ENCODE peak calls at places on chromosomes 4 and X, in five cellular contexts. V is neuronal stem cell, J is IMR-90, X is fibroblast of lung, L is GM23248. K is an unnamed sample.

GRCh38 chr4:154595807-154596206 is 5.3 kb upstream of the FGA start:
- DNase-seq in V (no peak), J (no peak), X (peak), L (no peak), K (peak)

GRCh38 chrX:39398215-39398972 is 597.1 kb downstream of the MID1IP1 start:
- DNase-seq in V (no peak), J (no peak), X (no peak), L (no peak), K (no peak)

GRCh38 chrX:22922961-22923360 is 76.8 kb upstream of the DDX53 start:
- DNase-seq in V (no peak), J (peak), X (peak), L (peak), K (peak)

GRCh38 chr4:10623241-10623640 is 61.3 kb downstream of the CLNK start:
- DNase-seq in V (no peak), J (peak), X (peak), L (peak), K (peak)

GRCh38 chr4:42515156-42515884 is 118.0 kb downstream of the SHISA3 start:
- DNase-seq in V (no peak), J (peak), X (peak), L (peak), K (no peak)

GRCh38 chr4:99856166-99856565 is 38.1 kb downstream of the LAMTOR3 start:
- DNase-seq in V (no peak), J (peak), X (peak), L (peak), K (peak)

GRCh38 chrX:66674506-66674905 is 35.6 kb upstream of the EDA2R start:
- DNase-seq in V (no peak), J (no peak), X (no peak), L (no peak), K (no peak)

GRCh38 chr4:1330761-1331590 is 16.0 kb upstream of the UVSSA start:
- DNase-seq in V (no peak), J (no peak), X (no peak), L (no peak), K (no peak)

DNA sequence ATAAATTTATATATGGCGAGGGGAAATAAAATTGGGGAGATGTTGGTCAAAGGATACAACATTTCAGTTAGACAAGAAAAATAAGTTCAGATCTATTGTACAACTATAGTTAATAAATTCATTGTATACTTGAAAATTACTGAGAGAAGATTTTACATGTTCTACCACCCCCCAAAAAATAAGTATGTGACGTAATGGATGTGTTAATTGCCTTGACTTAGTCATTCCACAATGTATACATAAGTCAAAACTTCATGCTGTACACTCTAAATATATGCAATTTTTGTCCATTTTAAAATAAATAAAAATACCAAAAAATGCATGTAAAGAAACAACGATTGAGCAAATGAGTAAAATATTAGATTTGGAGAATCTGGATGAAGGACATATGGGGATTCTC is 1.8 kb downstream of the USP11 start:
- DNase-seq in V (no peak), J (peak), X (no peak), L (peak), K (peak)
- H3K9ac ChIP-seq in V (no peak), J (no peak), X (no peak), L (peak), K (peak)

DNA sequence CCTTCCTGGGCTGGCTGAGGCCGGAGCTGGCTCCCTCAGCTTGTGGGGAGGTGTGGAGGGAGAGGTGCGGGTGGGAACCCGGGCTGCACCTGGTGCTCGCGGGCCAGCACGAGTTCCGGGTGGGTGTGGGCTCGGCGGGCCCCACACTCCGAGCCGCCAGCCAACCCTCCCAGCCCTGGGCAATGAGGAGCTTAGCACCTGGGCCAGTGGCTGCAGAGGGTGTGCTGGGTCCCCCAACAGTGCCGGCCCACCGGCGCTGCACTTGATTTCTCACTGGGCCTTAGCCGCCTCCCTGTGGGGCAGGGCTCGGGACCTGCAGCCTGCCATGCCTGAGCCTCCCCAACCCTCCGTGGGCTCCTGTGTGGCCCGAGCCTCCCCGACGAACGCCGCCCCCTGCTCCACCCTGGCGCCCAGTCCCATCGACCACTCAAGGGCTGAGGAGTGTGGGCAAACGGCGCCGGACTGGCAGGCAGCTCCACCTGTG is 182.7 kb upstream of the PAQR3 start:
- DNase-seq in V (no peak), J (no peak), X (no peak), L (no peak), K (no peak)
- H2AFZ ChIP-seq in V (no peak), J (no peak), X (no peak), L (no peak), K (no peak)

DNA sequence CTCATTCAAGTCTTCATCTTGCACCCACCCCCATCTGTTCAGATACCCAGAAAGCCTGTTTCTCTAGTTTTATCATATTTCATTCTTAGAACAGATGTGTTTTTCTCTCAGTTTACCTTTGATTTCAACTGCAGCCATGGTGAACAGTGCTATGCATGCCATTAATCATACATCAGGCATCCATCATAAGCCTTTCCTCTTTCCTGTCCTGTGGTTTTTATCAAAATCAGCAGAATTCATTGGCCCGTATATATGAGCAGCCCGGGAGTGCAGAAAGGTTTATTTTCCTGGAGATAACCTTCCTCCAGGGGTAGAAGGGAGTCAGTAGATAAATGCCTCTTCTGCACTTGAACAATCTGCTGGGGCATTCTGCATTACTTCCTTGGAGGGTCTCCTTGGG is 65.7 kb downstream of the IL21 start:
- DNase-seq in V (no peak), J (no peak), X (no peak), L (no peak), K (no peak)
- H3K9ac ChIP-seq in V (no peak), J (no peak), X (no peak), L (no peak), K (no peak)

GRCh38 chr4:57043304-57044251 is 64.9 kb downstream of the POLR2B start:
- DNase-seq in V (no peak), J (peak), X (peak), L (peak), K (no peak)
- H2AFZ ChIP-seq in V (no peak), J (peak), X (no peak), L (no peak), K (peak)

GRCh38 chrX:154366666-154367055 is 7.8 kb downstream of the FLNA start:
- DNase-seq in V (no peak), J (no peak), X (no peak), L (peak), K (no peak)
- H3K9ac ChIP-seq in V (peak), J (peak), X (no peak), L (peak), K (peak)

GRCh38 chr4:8198906-8199593 is at the start of gene SH3TC1:
- DNase-seq in V (no peak), J (peak), X (peak), L (peak), K (peak)
- H2AFZ ChIP-seq in V (peak), J (peak), X (peak), L (peak), K (peak)

DNA sequence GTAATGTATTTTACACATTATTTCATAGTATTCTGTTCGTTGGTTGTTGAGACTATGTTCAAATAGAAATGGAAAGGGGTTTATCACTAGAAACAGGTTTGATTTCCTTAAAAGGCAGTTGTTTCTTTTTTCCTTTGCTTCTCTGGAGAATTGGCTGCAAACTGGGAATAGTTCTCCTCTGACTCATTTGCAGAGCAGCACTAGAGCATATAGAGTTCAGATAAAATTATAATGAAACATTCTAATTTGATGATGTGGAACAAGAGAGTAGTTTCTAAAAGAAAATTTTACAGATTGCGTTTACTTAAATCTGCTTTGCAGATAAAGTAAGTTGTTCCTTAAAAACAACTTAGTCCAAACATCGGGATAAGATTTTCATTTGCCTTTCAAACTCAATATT is 29.7 kb downstream of the SYNPO2 start:
- DNase-seq in V (no peak), J (peak), X (peak), L (peak), K (peak)
- H3K9ac ChIP-seq in V (no peak), J (no peak), X (no peak), L (no peak), K (no peak)

GRCh38 chrX:104329731-104330130 is 75.0 kb upstream of the ESX1 start:
- DNase-seq in V (no peak), J (no peak), X (no peak), L (no peak), K (no peak)
- H2AFZ ChIP-seq in V (no peak), J (no peak), X (no peak), L (no peak), K (peak)

DNA sequence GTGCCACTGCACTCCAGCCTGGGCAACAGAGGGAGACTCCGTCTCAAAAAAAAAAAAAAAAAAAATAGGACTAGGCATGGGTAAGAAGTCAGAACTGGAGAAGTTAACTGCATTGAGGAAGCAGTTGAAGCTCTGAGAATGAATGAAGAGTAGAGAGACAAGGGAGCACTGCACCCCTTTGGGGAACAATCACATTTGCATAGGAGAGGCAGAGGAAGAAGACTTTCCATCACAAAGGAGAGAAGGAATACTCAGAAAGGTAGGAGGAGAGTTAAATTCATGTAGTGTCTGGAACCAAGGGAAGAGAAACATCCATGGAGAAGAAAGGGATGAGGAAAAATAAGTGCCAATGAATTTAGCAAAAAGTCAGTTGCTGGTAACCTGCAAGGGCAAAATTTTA is 72.4 kb downstream of the GPC3 start:
- DNase-seq in V (no peak), J (no peak), X (no peak), L (no peak), K (no peak)
- H3K9ac ChIP-seq in V (no peak), J (no peak), X (no peak), L (no peak), K (no peak)